ENCODE peak calls at places on chromosomes 11 and 22, in ten cellular contexts. One of them, this sample, is unnamed.

GRCh38 chr11:21401496-21401895 is 732.1 kb downstream of the NELL1 start:
- DNase-seq in stimulated activated CD8-positive, alpha-beta memory T cell treated with anti-CD3 and anti-CD28 coated beads, Interleukin-2, amount 100 ng/mL, for 48 hours: no peak
- DNase-seq in HCT116: no peak
- DNase-seq in body of pancreas: no peak
- DNase-seq in Right ventricle myocardium superior: no peak
- DNase-seq in Ammon's horn: no peak
- DNase-seq in epithelial cell of proximal tubule: no peak
- DNase-seq in MV-4-11: no peak
- DNase-seq in neural crest cell: no peak
- DNase-seq in activated effector memory CD4-positive, alpha-beta T cell treated with anti-CD3 and anti-CD28 coated beads, Interleukin-2, amount 50 U/mL, for 16 hours: no peak
- DNase-seq in this sample: no peak

GRCh38 chr11:76380161-76380976 is 563 bp downstream of the THAP12 start:
- DNase-seq in HCT116: no peak
- DNase-seq in stimulated activated CD8-positive, alpha-beta memory T cell treated with anti-CD3 and anti-CD28 coated beads, Interleukin-2, amount 100 ng/mL, for 48 hours: peak
- DNase-seq in body of pancreas: peak
- DNase-seq in Right ventricle myocardium superior: peak
- DNase-seq in MV-4-11: peak
- DNase-seq in epithelial cell of proximal tubule: no peak
- DNase-seq in neural crest cell: peak
- DNase-seq in activated effector memory CD4-positive, alpha-beta T cell treated with anti-CD3 and anti-CD28 coated beads, Interleukin-2, amount 50 U/mL, for 16 hours: peak
- DNase-seq in Ammon's horn: peak
- DNase-seq in this sample: peak

GRCh38 chr11:101127348-101127698 is 2.3 kb downstream of the PGR start:
- DNase-seq in neural crest cell: peak
- DNase-seq in Ammon's horn: no peak
- DNase-seq in body of pancreas: peak
- DNase-seq in Right ventricle myocardium superior: peak
- DNase-seq in HCT116: no peak
- DNase-seq in MV-4-11: no peak
- DNase-seq in stimulated activated CD8-positive, alpha-beta memory T cell treated with anti-CD3 and anti-CD28 coated beads, Interleukin-2, amount 100 ng/mL, for 48 hours: no peak
- DNase-seq in epithelial cell of proximal tubule: no peak
- DNase-seq in activated effector memory CD4-positive, alpha-beta T cell treated with anti-CD3 and anti-CD28 coated beads, Interleukin-2, amount 50 U/mL, for 16 hours: no peak
- DNase-seq in this sample: peak

GRCh38 chr11:67310246-67311050 is 7.1 kb downstream of the SSH3 start:
- DNase-seq in neural crest cell: no peak
- DNase-seq in MV-4-11: no peak
- DNase-seq in activated effector memory CD4-positive, alpha-beta T cell treated with anti-CD3 and anti-CD28 coated beads, Interleukin-2, amount 50 U/mL, for 16 hours: peak
- DNase-seq in body of pancreas: no peak
- DNase-seq in HCT116: no peak
- DNase-seq in epithelial cell of proximal tubule: no peak
- DNase-seq in Ammon's horn: no peak
- DNase-seq in stimulated activated CD8-positive, alpha-beta memory T cell treated with anti-CD3 and anti-CD28 coated beads, Interleukin-2, amount 100 ng/mL, for 48 hours: no peak
- DNase-seq in Right ventricle myocardium superior: no peak
- DNase-seq in this sample: peak

GRCh38 chr11:112786886-112787530 is 174.2 kb upstream of the NCAM1 start:
- DNase-seq in activated effector memory CD4-positive, alpha-beta T cell treated with anti-CD3 and anti-CD28 coated beads, Interleukin-2, amount 50 U/mL, for 16 hours: no peak
- DNase-seq in Right ventricle myocardium superior: no peak
- DNase-seq in neural crest cell: no peak
- DNase-seq in stimulated activated CD8-positive, alpha-beta memory T cell treated with anti-CD3 and anti-CD28 coated beads, Interleukin-2, amount 100 ng/mL, for 48 hours: no peak
- DNase-seq in Ammon's horn: no peak
- DNase-seq in MV-4-11: no peak
- DNase-seq in HCT116: no peak
- DNase-seq in epithelial cell of proximal tubule: no peak
- DNase-seq in body of pancreas: no peak
- DNase-seq in this sample: no peak

GRCh38 chr11:65852508-65853248 is 5.3 kb downstream of the CFL1 start:
- DNase-seq in activated effector memory CD4-positive, alpha-beta T cell treated with anti-CD3 and anti-CD28 coated beads, Interleukin-2, amount 50 U/mL, for 16 hours: peak
- DNase-seq in MV-4-11: no peak
- DNase-seq in Ammon's horn: peak
- DNase-seq in epithelial cell of proximal tubule: no peak
- DNase-seq in body of pancreas: no peak
- DNase-seq in neural crest cell: no peak
- DNase-seq in stimulated activated CD8-positive, alpha-beta memory T cell treated with anti-CD3 and anti-CD28 coated beads, Interleukin-2, amount 100 ng/mL, for 48 hours: no peak
- DNase-seq in HCT116: no peak
- DNase-seq in Right ventricle myocardium superior: no peak
- DNase-seq in this sample: peak

GRCh38 chr11:44980533-44981427 is 30.1 kb upstream of the TP53I11 start:
- DNase-seq in MV-4-11: no peak
- DNase-seq in Right ventricle myocardium superior: no peak
- DNase-seq in stimulated activated CD8-positive, alpha-beta memory T cell treated with anti-CD3 and anti-CD28 coated beads, Interleukin-2, amount 100 ng/mL, for 48 hours: no peak
- DNase-seq in activated effector memory CD4-positive, alpha-beta T cell treated with anti-CD3 and anti-CD28 coated beads, Interleukin-2, amount 50 U/mL, for 16 hours: no peak
- DNase-seq in HCT116: no peak
- DNase-seq in body of pancreas: peak
- DNase-seq in Ammon's horn: no peak
- DNase-seq in neural crest cell: no peak
- DNase-seq in epithelial cell of proximal tubule: no peak
- DNase-seq in this sample: peak

GRCh38 chr11:94424011-94424410 is 22.8 kb upstream of the GPR83 start:
- DNase-seq in activated effector memory CD4-positive, alpha-beta T cell treated with anti-CD3 and anti-CD28 coated beads, Interleukin-2, amount 50 U/mL, for 16 hours: no peak
- DNase-seq in neural crest cell: no peak
- DNase-seq in Right ventricle myocardium superior: no peak
- DNase-seq in body of pancreas: no peak
- DNase-seq in MV-4-11: no peak
- DNase-seq in stimulated activated CD8-positive, alpha-beta memory T cell treated with anti-CD3 and anti-CD28 coated beads, Interleukin-2, amount 100 ng/mL, for 48 hours: no peak
- DNase-seq in epithelial cell of proximal tubule: no peak
- DNase-seq in HCT116: no peak
- DNase-seq in Ammon's horn: no peak
- DNase-seq in this sample: no peak

GRCh38 chr11:12042215-12042676 is 33.8 kb upstream of the DKK3 start:
- DNase-seq in Right ventricle myocardium superior: no peak
- DNase-seq in activated effector memory CD4-positive, alpha-beta T cell treated with anti-CD3 and anti-CD28 coated beads, Interleukin-2, amount 50 U/mL, for 16 hours: no peak
- DNase-seq in neural crest cell: no peak
- DNase-seq in stimulated activated CD8-positive, alpha-beta memory T cell treated with anti-CD3 and anti-CD28 coated beads, Interleukin-2, amount 100 ng/mL, for 48 hours: no peak
- DNase-seq in body of pancreas: no peak
- DNase-seq in MV-4-11: peak
- DNase-seq in epithelial cell of proximal tubule: peak
- DNase-seq in HCT116: peak
- DNase-seq in Ammon's horn: no peak
- DNase-seq in this sample: no peak

GRCh38 chr11:77091146-77091940 is 11.3 kb upstream of the OMP start:
- DNase-seq in body of pancreas: peak
- DNase-seq in neural crest cell: peak
- DNase-seq in stimulated activated CD8-positive, alpha-beta memory T cell treated with anti-CD3 and anti-CD28 coated beads, Interleukin-2, amount 100 ng/mL, for 48 hours: peak
- DNase-seq in Right ventricle myocardium superior: peak
- DNase-seq in epithelial cell of proximal tubule: no peak
- DNase-seq in Ammon's horn: peak
- DNase-seq in activated effector memory CD4-positive, alpha-beta T cell treated with anti-CD3 and anti-CD28 coated beads, Interleukin-2, amount 50 U/mL, for 16 hours: peak
- DNase-seq in HCT116: peak
- DNase-seq in MV-4-11: peak
- DNase-seq in this sample: peak

GRCh38 chr11:56910785-56911184 is 77.9 kb upstream of the OR5AK2 start:
- DNase-seq in HCT116: no peak
- DNase-seq in MV-4-11: no peak
- DNase-seq in body of pancreas: no peak
- DNase-seq in epithelial cell of proximal tubule: no peak
- DNase-seq in Ammon's horn: no peak
- DNase-seq in activated effector memory CD4-positive, alpha-beta T cell treated with anti-CD3 and anti-CD28 coated beads, Interleukin-2, amount 50 U/mL, for 16 hours: no peak
- DNase-seq in Right ventricle myocardium superior: no peak
- DNase-seq in neural crest cell: no peak
- DNase-seq in stimulated activated CD8-positive, alpha-beta memory T cell treated with anti-CD3 and anti-CD28 coated beads, Interleukin-2, amount 100 ng/mL, for 48 hours: no peak
- DNase-seq in this sample: no peak

GRCh38 chr11:126697937-126698336 is 302.6 kb downstream of the KIRREL3 start:
- DNase-seq in activated effector memory CD4-positive, alpha-beta T cell treated with anti-CD3 and anti-CD28 coated beads, Interleukin-2, amount 50 U/mL, for 16 hours: no peak
- DNase-seq in Right ventricle myocardium superior: no peak
- DNase-seq in stimulated activated CD8-positive, alpha-beta memory T cell treated with anti-CD3 and anti-CD28 coated beads, Interleukin-2, amount 100 ng/mL, for 48 hours: no peak
- DNase-seq in neural crest cell: no peak
- DNase-seq in MV-4-11: no peak
- DNase-seq in HCT116: no peak
- DNase-seq in body of pancreas: no peak
- DNase-seq in Ammon's horn: peak
- DNase-seq in epithelial cell of proximal tubule: no peak
- DNase-seq in this sample: no peak

GRCh38 chr22:49942565-49943404 is 17.8 kb upstream of the PIM3 start:
- DNase-seq in stimulated activated CD8-positive, alpha-beta memory T cell treated with anti-CD3 and anti-CD28 coated beads, Interleukin-2, amount 100 ng/mL, for 48 hours: no peak
- DNase-seq in activated effector memory CD4-positive, alpha-beta T cell treated with anti-CD3 and anti-CD28 coated beads, Interleukin-2, amount 50 U/mL, for 16 hours: no peak
- DNase-seq in body of pancreas: no peak
- DNase-seq in epithelial cell of proximal tubule: no peak
- DNase-seq in neural crest cell: no peak
- DNase-seq in MV-4-11: no peak
- DNase-seq in Right ventricle myocardium superior: no peak
- DNase-seq in HCT116: no peak
- DNase-seq in Ammon's horn: no peak
- DNase-seq in this sample: no peak

GRCh38 chr11:73480677-73481076 is 104.5 kb downstream of the RELT start:
- DNase-seq in MV-4-11: peak
- DNase-seq in Right ventricle myocardium superior: no peak
- DNase-seq in body of pancreas: no peak
- DNase-seq in stimulated activated CD8-positive, alpha-beta memory T cell treated with anti-CD3 and anti-CD28 coated beads, Interleukin-2, amount 100 ng/mL, for 48 hours: no peak
- DNase-seq in epithelial cell of proximal tubule: no peak
- DNase-seq in Ammon's horn: no peak
- DNase-seq in neural crest cell: no peak
- DNase-seq in activated effector memory CD4-positive, alpha-beta T cell treated with anti-CD3 and anti-CD28 coated beads, Interleukin-2, amount 50 U/mL, for 16 hours: no peak
- DNase-seq in HCT116: no peak
- DNase-seq in this sample: no peak

GRCh38 chr11:46240371-46240770 is 37.1 kb upstream of the CREB3L1 start:
- DNase-seq in activated effector memory CD4-positive, alpha-beta T cell treated with anti-CD3 and anti-CD28 coated beads, Interleukin-2, amount 50 U/mL, for 16 hours: no peak
- DNase-seq in stimulated activated CD8-positive, alpha-beta memory T cell treated with anti-CD3 and anti-CD28 coated beads, Interleukin-2, amount 100 ng/mL, for 48 hours: no peak
- DNase-seq in HCT116: no peak
- DNase-seq in Right ventricle myocardium superior: no peak
- DNase-seq in Ammon's horn: no peak
- DNase-seq in epithelial cell of proximal tubule: no peak
- DNase-seq in MV-4-11: no peak
- DNase-seq in neural crest cell: no peak
- DNase-seq in body of pancreas: no peak
- DNase-seq in this sample: no peak

GRCh38 chr11:2591805-2592204 is 108.0 kb downstream of the KCNQ1OT1 start:
- DNase-seq in body of pancreas: peak
- DNase-seq in Ammon's horn: peak
- DNase-seq in epithelial cell of proximal tubule: no peak
- DNase-seq in stimulated activated CD8-positive, alpha-beta memory T cell treated with anti-CD3 and anti-CD28 coated beads, Interleukin-2, amount 100 ng/mL, for 48 hours: no peak
- DNase-seq in activated effector memory CD4-positive, alpha-beta T cell treated with anti-CD3 and anti-CD28 coated beads, Interleukin-2, amount 50 U/mL, for 16 hours: no peak
- DNase-seq in Right ventricle myocardium superior: peak
- DNase-seq in neural crest cell: no peak
- DNase-seq in HCT116: no peak
- DNase-seq in MV-4-11: no peak
- DNase-seq in this sample: peak

GRCh38 chr22:47850644-47851151 is 1088.2 kb downstream of the TBC1D22A start:
- DNase-seq in neural crest cell: no peak
- DNase-seq in activated effector memory CD4-positive, alpha-beta T cell treated with anti-CD3 and anti-CD28 coated beads, Interleukin-2, amount 50 U/mL, for 16 hours: no peak
- DNase-seq in Ammon's horn: no peak
- DNase-seq in Right ventricle myocardium superior: no peak
- DNase-seq in HCT116: no peak
- DNase-seq in body of pancreas: no peak
- DNase-seq in epithelial cell of proximal tubule: no peak
- DNase-seq in stimulated activated CD8-positive, alpha-beta memory T cell treated with anti-CD3 and anti-CD28 coated beads, Interleukin-2, amount 100 ng/mL, for 48 hours: no peak
- DNase-seq in MV-4-11: no peak
- DNase-seq in this sample: no peak

GRCh38 chr11:9203715-9204311 is 61.3 kb downstream of the DENND5A start:
- DNase-seq in MV-4-11: no peak
- DNase-seq in activated effector memory CD4-positive, alpha-beta T cell treated with anti-CD3 and anti-CD28 coated beads, Interleukin-2, amount 50 U/mL, for 16 hours: no peak
- DNase-seq in Right ventricle myocardium superior: no peak
- DNase-seq in stimulated activated CD8-positive, alpha-beta memory T cell treated with anti-CD3 and anti-CD28 coated beads, Interleukin-2, amount 100 ng/mL, for 48 hours: no peak
- DNase-seq in Ammon's horn: peak
- DNase-seq in HCT116: no peak
- DNase-seq in body of pancreas: no peak
- DNase-seq in epithelial cell of proximal tubule: no peak
- DNase-seq in neural crest cell: no peak
- DNase-seq in this sample: no peak

GRCh38 chr11:86558219-86558618 is 114.2 kb downstream of the ME3 start:
- DNase-seq in Ammon's horn: no peak
- DNase-seq in epithelial cell of proximal tubule: no peak
- DNase-seq in MV-4-11: no peak
- DNase-seq in stimulated activated CD8-positive, alpha-beta memory T cell treated with anti-CD3 and anti-CD28 coated beads, Interleukin-2, amount 100 ng/mL, for 48 hours: no peak
- DNase-seq in neural crest cell: no peak
- DNase-seq in body of pancreas: no peak
- DNase-seq in activated effector memory CD4-positive, alpha-beta T cell treated with anti-CD3 and anti-CD28 coated beads, Interleukin-2, amount 50 U/mL, for 16 hours: no peak
- DNase-seq in HCT116: no peak
- DNase-seq in Right ventricle myocardium superior: no peak
- DNase-seq in this sample: no peak

GRCh38 chr11:70456921-70457532 is 58.7 kb downstream of the CTTN start:
- DNase-seq in Ammon's horn: peak
- DNase-seq in epithelial cell of proximal tubule: no peak
- DNase-seq in HCT116: no peak
- DNase-seq in MV-4-11: peak
- DNase-seq in stimulated activated CD8-positive, alpha-beta memory T cell treated with anti-CD3 and anti-CD28 coated beads, Interleukin-2, amount 100 ng/mL, for 48 hours: no peak
- DNase-seq in body of pancreas: no peak
- DNase-seq in Right ventricle myocardium superior: no peak
- DNase-seq in neural crest cell: no peak
- DNase-seq in activated effector memory CD4-positive, alpha-beta T cell treated with anti-CD3 and anti-CD28 coated beads, Interleukin-2, amount 50 U/mL, for 16 hours: no peak
- DNase-seq in this sample: peak

GRCh38 chr11:119382101-119382500 is 611 bp upstream of the USP2 start:
- DNase-seq in activated effector memory CD4-positive, alpha-beta T cell treated with anti-CD3 and anti-CD28 coated beads, Interleukin-2, amount 50 U/mL, for 16 hours: no peak
- DNase-seq in Right ventricle myocardium superior: no peak
- DNase-seq in body of pancreas: no peak
- DNase-seq in epithelial cell of proximal tubule: no peak
- DNase-seq in HCT116: no peak
- DNase-seq in neural crest cell: no peak
- DNase-seq in stimulated activated CD8-positive, alpha-beta memory T cell treated with anti-CD3 and anti-CD28 coated beads, Interleukin-2, amount 100 ng/mL, for 48 hours: no peak
- DNase-seq in Ammon's horn: no peak
- DNase-seq in MV-4-11: no peak
- DNase-seq in this sample: no peak

GRCh38 chr11:5891216-5891800 is 1.7 kb upstream of the OR52E5 start:
- DNase-seq in HCT116: no peak
- DNase-seq in epithelial cell of proximal tubule: no peak
- DNase-seq in stimulated activated CD8-positive, alpha-beta memory T cell treated with anti-CD3 and anti-CD28 coated beads, Interleukin-2, amount 100 ng/mL, for 48 hours: no peak
- DNase-seq in Right ventricle myocardium superior: no peak
- DNase-seq in activated effector memory CD4-positive, alpha-beta T cell treated with anti-CD3 and anti-CD28 coated beads, Interleukin-2, amount 50 U/mL, for 16 hours: no peak
- DNase-seq in neural crest cell: no peak
- DNase-seq in body of pancreas: no peak
- DNase-seq in Ammon's horn: no peak
- DNase-seq in MV-4-11: no peak
- DNase-seq in this sample: no peak

GRCh38 chr22:41286639-41287091 is 678 bp upstream of the RANGAP1 start:
- DNase-seq in MV-4-11: peak
- DNase-seq in HCT116: no peak
- DNase-seq in stimulated activated CD8-positive, alpha-beta memory T cell treated with anti-CD3 and anti-CD28 coated beads, Interleukin-2, amount 100 ng/mL, for 48 hours: no peak
- DNase-seq in activated effector memory CD4-positive, alpha-beta T cell treated with anti-CD3 and anti-CD28 coated beads, Interleukin-2, amount 50 U/mL, for 16 hours: peak
- DNase-seq in epithelial cell of proximal tubule: no peak
- DNase-seq in Ammon's horn: peak
- DNase-seq in Right ventricle myocardium superior: no peak
- DNase-seq in body of pancreas: no peak
- DNase-seq in neural crest cell: no peak
- DNase-seq in this sample: no peak

GRCh38 chr11:62787005-62787759 is at the start of gene TMEM179B:
- DNase-seq in MV-4-11: peak
- DNase-seq in body of pancreas: peak
- DNase-seq in neural crest cell: peak
- DNase-seq in stimulated activated CD8-positive, alpha-beta memory T cell treated with anti-CD3 and anti-CD28 coated beads, Interleukin-2, amount 100 ng/mL, for 48 hours: peak
- DNase-seq in activated effector memory CD4-positive, alpha-beta T cell treated with anti-CD3 and anti-CD28 coated beads, Interleukin-2, amount 50 U/mL, for 16 hours: peak
- DNase-seq in epithelial cell of proximal tubule: peak
- DNase-seq in HCT116: peak
- DNase-seq in Right ventricle myocardium superior: peak
- DNase-seq in Ammon's horn: peak
- DNase-seq in this sample: peak

GRCh38 chr22:37379085-37379484 is 48.2 kb downstream of the ELFN2 start:
- DNase-seq in HCT116: no peak
- DNase-seq in neural crest cell: no peak
- DNase-seq in stimulated activated CD8-positive, alpha-beta memory T cell treated with anti-CD3 and anti-CD28 coated beads, Interleukin-2, amount 100 ng/mL, for 48 hours: no peak
- DNase-seq in activated effector memory CD4-positive, alpha-beta T cell treated with anti-CD3 and anti-CD28 coated beads, Interleukin-2, amount 50 U/mL, for 16 hours: no peak
- DNase-seq in epithelial cell of proximal tubule: no peak
- DNase-seq in MV-4-11: no peak
- DNase-seq in body of pancreas: no peak
- DNase-seq in Ammon's horn: no peak
- DNase-seq in Right ventricle myocardium superior: no peak
- DNase-seq in this sample: no peak

GRCh38 chr11:75525433-75526191 is at the start of gene GDPD5:
- DNase-seq in neural crest cell: peak
- DNase-seq in stimulated activated CD8-positive, alpha-beta memory T cell treated with anti-CD3 and anti-CD28 coated beads, Interleukin-2, amount 100 ng/mL, for 48 hours: peak
- DNase-seq in MV-4-11: peak
- DNase-seq in body of pancreas: peak
- DNase-seq in Right ventricle myocardium superior: peak
- DNase-seq in HCT116: peak
- DNase-seq in Ammon's horn: peak
- DNase-seq in epithelial cell of proximal tubule: no peak
- DNase-seq in activated effector memory CD4-positive, alpha-beta T cell treated with anti-CD3 and anti-CD28 coated beads, Interleukin-2, amount 50 U/mL, for 16 hours: peak
- DNase-seq in this sample: peak

GRCh38 chr11:47220401-47220821 is 5.6 kb downstream of the DDB2 start:
- DNase-seq in activated effector memory CD4-positive, alpha-beta T cell treated with anti-CD3 and anti-CD28 coated beads, Interleukin-2, amount 50 U/mL, for 16 hours: no peak
- DNase-seq in Ammon's horn: no peak
- DNase-seq in HCT116: no peak
- DNase-seq in neural crest cell: no peak
- DNase-seq in MV-4-11: no peak
- DNase-seq in Right ventricle myocardium superior: no peak
- DNase-seq in stimulated activated CD8-positive, alpha-beta memory T cell treated with anti-CD3 and anti-CD28 coated beads, Interleukin-2, amount 100 ng/mL, for 48 hours: no peak
- DNase-seq in epithelial cell of proximal tubule: no peak
- DNase-seq in body of pancreas: no peak
- DNase-seq in this sample: no peak

GRCh38 chr11:84865257-84865656 is 761.9 kb downstream of the DLG2 start:
- DNase-seq in Right ventricle myocardium superior: no peak
- DNase-seq in epithelial cell of proximal tubule: no peak
- DNase-seq in Ammon's horn: no peak
- DNase-seq in body of pancreas: no peak
- DNase-seq in neural crest cell: no peak
- DNase-seq in activated effector memory CD4-positive, alpha-beta T cell treated with anti-CD3 and anti-CD28 coated beads, Interleukin-2, amount 50 U/mL, for 16 hours: no peak
- DNase-seq in stimulated activated CD8-positive, alpha-beta memory T cell treated with anti-CD3 and anti-CD28 coated beads, Interleukin-2, amount 100 ng/mL, for 48 hours: no peak
- DNase-seq in HCT116: no peak
- DNase-seq in MV-4-11: no peak
- DNase-seq in this sample: no peak

This sample was measured in posterior vena cava.